ENCODE peak calls at places on chromosomes 12 and 14, in ten cellular contexts. I is GM06990, J is GM23248, V is IMR-90, W is ascending aorta, X is upper lobe of left lung, N is left ventricle myocardium inferior, G is A673, Y is cardiac fibroblast, C is epithelial cell of proximal tubule. T is an unnamed sample.

GRCh38 chr12:46264057-46264456 is 4.8 kb downstream of the SLC38A1 start:
- DNase-seq in I (peak; percentile 41), J (peak; percentile 64), V (peak; percentile 73), W (no peak), X (no peak), N (no peak), G (no peak), Y (peak; percentile 36), C (no peak), T (no peak)

GRCh38 chr12:27896419-27896990 is 76.0 kb downstream of the PTHLH start:
- DNase-seq in I (peak; percentile 34), J (no peak), V (no peak), W (no peak), X (no peak), N (no peak), G (no peak), Y (no peak), C (no peak), T (no peak)

GRCh38 chr12:124277394-124278222 is 17.3 kb upstream of the RFLNA start:
- DNase-seq in I (no peak), J (no peak), V (no peak), W (no peak), X (no peak), N (no peak), G (no peak), Y (no peak), C (no peak), T (no peak)

GRCh38 chr12:49621651-49622500 is 1.5 kb upstream of the PRPF40B start:
- DNase-seq in I (peak; percentile 61), J (peak; percentile 37), V (no peak), W (no peak), X (no peak), N (no peak), G (no peak), Y (no peak), C (no peak), T (no peak)

GRCh38 chr14:94317259-94317658 is 5.9 kb downstream of the SERPINA6 start:
- DNase-seq in I (no peak), J (peak; percentile 50), V (no peak), W (no peak), X (no peak), N (peak; percentile 31), G (no peak), Y (peak; percentile 71), C (peak; percentile 52), T (no peak)

GRCh38 chr12:132413931-132414588 is 75.9 kb upstream of the FBRSL1 start:
- DNase-seq in I (no peak), J (no peak), V (no peak), W (no peak), X (no peak), N (no peak), G (peak; percentile 42), Y (no peak), C (no peak), T (no peak)

GRCh38 chr12:632102-632696 is 31.0 kb downstream of the NINJ2 start:
- DNase-seq in I (no peak), J (peak; percentile 92), V (peak; percentile 92), W (no peak), X (peak; percentile 66), N (no peak), G (no peak), Y (peak; percentile 78), C (peak; percentile 77), T (peak; percentile 88)

GRCh38 chr12:56257491-56258067 is 605 bp downstream of the ANKRD52 start:
- DNase-seq in I (no peak), J (peak; percentile 59), V (peak; percentile 11), W (no peak), X (peak; percentile 28), N (no peak), G (peak; percentile 62), Y (peak; percentile 27), C (no peak), T (no peak)

GRCh38 chr12:52765702-52766101 is 11.4 kb downstream of the KRT76 start:
- DNase-seq in I (no peak), J (no peak), V (no peak), W (no peak), X (no peak), N (no peak), G (no peak), Y (no peak), C (no peak), T (no peak)

DNA sequence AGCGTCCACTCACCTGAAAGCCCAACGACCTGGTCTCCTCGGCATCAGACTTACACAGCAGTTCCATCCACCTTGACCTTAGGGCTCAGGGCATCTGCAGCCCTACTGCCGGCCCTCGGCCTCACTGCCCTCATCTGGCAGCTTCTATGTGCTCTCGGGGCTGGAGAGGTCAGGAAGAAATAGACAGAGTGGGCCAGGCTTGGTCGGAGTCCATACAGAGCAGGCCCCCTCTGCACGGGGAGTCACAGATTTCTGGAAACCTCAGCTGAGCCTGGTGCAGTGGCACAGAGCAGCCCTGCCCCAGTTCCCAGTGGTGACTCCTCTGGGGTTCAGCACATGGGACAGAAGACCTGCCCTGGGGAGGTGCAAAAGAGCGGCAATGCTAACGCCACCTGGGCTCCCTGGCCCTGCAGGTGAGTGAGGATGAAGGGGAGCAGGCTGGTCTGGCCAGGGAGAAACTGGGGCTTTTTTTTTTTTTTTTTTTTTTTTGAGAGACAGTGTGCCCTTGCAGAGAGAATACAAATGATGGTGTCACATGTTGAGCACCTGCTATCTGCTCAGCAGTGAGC is 190.1 kb upstream of the PRMT8 start:
- DNase-seq in I (no peak), J (no peak), V (no peak), W (no peak), X (no peak), N (no peak), G (no peak), Y (no peak), C (no peak), T (no peak)
- H3K4me3 ChIP-seq in I (no peak overlapping the region), J (peak overlapping the region; percentile 64), V (no peak overlapping the region), W (peak overlapping the region; percentile 54), X (no peak overlapping the region), N (no peak overlapping the region), G (no peak overlapping the region), Y (no peak overlapping the region), C (no peak overlapping the region), T (no peak overlapping the region)

DNA sequence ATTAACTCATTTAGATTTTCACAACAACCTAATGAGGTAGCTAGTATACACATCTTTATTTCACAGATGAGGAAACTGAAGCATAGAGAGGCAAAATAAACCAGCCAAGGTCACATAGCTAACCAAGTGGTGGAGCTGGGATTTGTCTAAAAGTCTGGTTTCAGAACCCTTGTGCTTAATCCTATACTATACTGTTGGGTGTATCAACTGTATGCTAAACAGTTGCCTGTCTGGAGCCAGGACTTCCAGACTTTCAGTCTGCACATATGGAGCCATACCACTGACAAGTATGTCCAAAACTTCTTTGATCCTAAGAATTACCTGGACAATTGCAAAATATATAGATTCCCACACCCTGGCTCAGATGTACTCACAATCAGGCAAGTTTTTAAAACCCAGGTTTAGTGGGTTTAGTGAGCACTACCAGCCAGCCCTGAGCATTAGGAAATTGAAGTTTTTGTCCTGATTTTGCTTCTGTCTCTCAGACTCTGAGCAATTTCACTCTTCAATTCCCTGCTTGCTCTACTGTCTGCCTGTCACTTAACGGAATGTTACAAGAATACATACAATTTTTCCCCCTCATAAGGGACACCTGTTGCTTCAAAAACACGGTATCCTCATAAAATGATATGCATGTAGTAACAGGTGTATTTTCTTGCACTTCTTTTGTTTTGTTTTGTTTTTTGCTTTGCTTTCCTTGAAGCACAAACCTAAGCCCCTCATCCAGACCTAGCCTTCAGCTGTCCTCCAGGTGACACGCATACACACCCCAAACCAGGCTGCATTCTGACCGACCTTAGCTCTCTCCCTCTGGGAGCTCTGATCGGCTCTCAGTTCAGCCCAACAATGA is 9.6 kb upstream of the SALL2 start:
- DNase-seq in I (no peak), J (no peak), V (no peak), W (no peak), X (no peak), N (no peak), G (peak; percentile 62), Y (no peak), C (no peak), T (no peak)
- H3K4me3 ChIP-seq in I (no peak overlapping the region), J (no peak overlapping the region), V (no peak overlapping the region), W (peak overlapping the region; percentile 15), X (peak overlapping the region; percentile 45), N (peak overlapping the region; percentile 58), G (peak overlapping the region; percentile 85), Y (no peak overlapping the region), C (no peak overlapping the region), T (no peak overlapping the region)

GRCh38 chr12:119181202-119181601 is 2.5 kb downstream of the HSPB8 start:
- DNase-seq in I (no peak), J (no peak), V (no peak), W (no peak), X (no peak), N (no peak), G (no peak), Y (no peak), C (no peak), T (no peak)
- H3K4me3 ChIP-seq in I (no peak overlapping the region), J (peak overlapping the region; percentile 72), V (no peak overlapping the region), W (peak overlapping the region; percentile 75), X (peak overlapping the region; percentile 67), N (peak overlapping the region; percentile 77), G (no peak overlapping the region), Y (no peak overlapping the region), C (peak overlapping the region; percentile 92), T (peak overlapping the region; percentile 27)

GRCh38 chr14:100826371-100827139 is 637 bp downstream of the MEG3 start:
- DNase-seq in I (no peak), J (peak; percentile 56), V (no peak), W (no peak), X (no peak), N (no peak), G (no peak), Y (peak; percentile 15), C (no peak), T (no peak)
- H3K4me3 ChIP-seq in I (no peak overlapping the region), J (peak overlapping the region; percentile 94), V (peak overlapping the region; percentile 81), W (peak overlapping the region; percentile 61), X (peak overlapping the region; percentile 16), N (peak overlapping the region; percentile 56), G (peak overlapping the region; percentile 57), Y (peak overlapping the region; percentile 58), C (no peak overlapping the region), T (peak overlapping the region; percentile 50)

DNA sequence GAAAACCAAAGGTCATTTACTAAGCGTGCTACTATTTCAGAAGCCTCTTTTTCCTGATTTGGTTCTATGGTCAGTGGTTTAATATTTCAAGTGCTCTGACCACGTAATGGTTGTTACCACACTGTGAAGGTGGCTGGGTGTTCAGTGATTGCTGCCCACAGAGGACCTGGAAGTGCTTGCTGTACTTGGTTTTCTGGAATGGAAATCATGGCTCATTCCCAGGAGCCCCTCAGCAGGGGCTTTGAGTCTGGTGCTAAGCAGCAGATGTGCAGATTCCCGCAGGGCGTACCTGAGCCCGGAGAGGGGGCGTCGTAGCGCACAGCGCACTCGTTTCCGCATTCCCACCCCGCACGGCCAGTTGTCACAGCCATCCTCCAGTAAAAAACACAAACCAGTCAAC is 50.5 kb downstream of the TRAF3 start:
- DNase-seq in I (no peak), J (no peak), V (peak; percentile 23), W (no peak), X (no peak), N (no peak), G (no peak), Y (no peak), C (no peak), T (no peak)
- H3K4me3 ChIP-seq in I (no peak overlapping the region), J (no peak overlapping the region), V (no peak overlapping the region), W (no peak overlapping the region), X (no peak overlapping the region), N (peak overlapping the region; percentile 32), G (no peak overlapping the region), Y (no peak overlapping the region), C (peak overlapping the region; percentile 45), T (no peak overlapping the region)